ENCODE peak calls at places on chromosome 13, in four cellular contexts. X, Y, F and U are unnamed samples.

GRCh38 chr13:34340534-34340933 is 522.6 kb downstream of the RFC3 start:
- DNase-seq in Y (no peak), X (no peak), F (no peak), U (peak)

GRCh38 chr13:32216281-32216680 is 98.9 kb downstream of the ZAR1L start:
- DNase-seq in Y (no peak), F (no peak), X (no peak), U (no peak)

GRCh38 chr13:40600145-40600751 is 66.2 kb downstream of the FOXO1 start:
- DNase-seq in F (no peak), Y (no peak), X (no peak), U (no peak)

GRCh38 chr13:79668353-79668752 is 187.4 kb downstream of the NDFIP2 start:
- DNase-seq in F (no peak), X (no peak), Y (no peak), U (no peak)

GRCh38 chr13:73572824-73573223 is 514.0 kb downstream of the KLF5 start:
- DNase-seq in X (no peak), Y (no peak), F (no peak), U (no peak)

GRCh38 chr13:85665286-85665685 is 133.9 kb downstream of the SLITRK6 start:
- DNase-seq in X (no peak), F (no peak), Y (no peak), U (peak)

GRCh38 chr13:80036845-80037504 is 304.0 kb downstream of the SPRY2 start:
- DNase-seq in X (no peak), Y (no peak), F (no peak), U (no peak)

GRCh38 chr13:106242554-106242953 is 292.9 kb downstream of the EFNB2 start:
- DNase-seq in Y (no peak), F (no peak), X (no peak), U (no peak)

GRCh38 chr13:59715591-59715990 is 448.1 kb downstream of the DIAPH3 start:
- DNase-seq in Y (no peak), F (no peak), X (no peak), U (no peak)

GRCh38 chr13:29847501-29847983 is 2.9 kb downstream of the UBL3 start:
- DNase-seq in F (peak), X (peak), Y (no peak), U (peak)

GRCh38 chr13:47908200-47908902 is 92.7 kb downstream of the SUCLA2 start:
- DNase-seq in F (no peak), Y (no peak), X (no peak), U (peak)

GRCh38 chr13:40406405-40407138 is 259.9 kb downstream of the FOXO1 start:
- DNase-seq in Y (peak), X (no peak), F (no peak), U (peak)

GRCh38 chr13:34546841-34547240 is 395.2 kb upstream of the NBEA start:
- DNase-seq in F (no peak), Y (no peak), X (no peak), U (no peak)

GRCh38 chr13:29511980-29512379 is 83.5 kb downstream of the SLC7A1 start:
- DNase-seq in Y (no peak), X (no peak), F (no peak), U (no peak)

GRCh38 chr13:51502206-51502651 is 49.4 kb upstream of the INTS6 start:
- DNase-seq in Y (no peak), F (no peak), X (no peak), U (no peak)

GRCh38 chr13:98978280-98978679 is 416 bp upstream of the DOCK9 start:
- DNase-seq in F (no peak), X (no peak), Y (peak), U (peak)

GRCh38 chr13:104586010-104586746 is 1520.0 kb upstream of the SLC10A2 start:
- DNase-seq in F (no peak), Y (peak), X (no peak), U (peak)

GRCh38 chr13:99086149-99086868 is 108.4 kb upstream of the DOCK9 start:
- DNase-seq in F (peak), Y (no peak), X (peak), U (peak)

GRCh38 chr13:28411859-28412353 is 83.0 kb downstream of the FLT1 start:
- DNase-seq in Y (no peak), F (peak), X (no peak), U (no peak)

GRCh38 chr13:48125794-48126228 is 30.9 kb upstream of the MED4 start:
- DNase-seq in X (no peak), F (no peak), Y (no peak), U (no peak)

GRCh38 chr13:100274942-100275506 is 186.1 kb downstream of the PCCA start:
- DNase-seq in F (no peak), X (no peak), Y (no peak), U (no peak)

GRCh38 chr13:24176351-24177101 is 16.0 kb downstream of the SPATA13 start:
- DNase-seq in Y (no peak), F (no peak), X (no peak), U (no peak)
- TF ChIP-seq EZH2phosphoT487 in Y (no peak), F (no peak), X (no peak), U (no peak)

GRCh38 chr13:21012841-21013681 is 48.3 kb downstream of the LATS2 start:
- DNase-seq in F (no peak), X (no peak), Y (no peak), U (no peak)
- TF ChIP-seq EZH2phosphoT487 in F (no peak), X (no peak), Y (no peak), U (no peak)

GRCh38 chr13:43360911-43361605 is 337.7 kb downstream of the DNAJC15 start:
- DNase-seq in F (no peak), X (no peak), Y (no peak), U (peak)
- TF ChIP-seq EZH2phosphoT487 in F (no peak), X (no peak), Y (no peak), U (no peak)

GRCh38 chr13:109355875-109356428 is 430.4 kb downstream of the IRS2 start:
- DNase-seq in X (no peak), Y (no peak), F (no peak), U (no peak)
- TF ChIP-seq EZH2phosphoT487 in X (no peak), Y (no peak), F (no peak), U (no peak)

GRCh38 chr13:46554971-46555370 is 2.0 kb downstream of the LRCH1 start:
- DNase-seq in Y (no peak), X (no peak), F (no peak), U (no peak)

GRCh38 chr13:46556380-46556779 is 3.4 kb downstream of the LRCH1 start:
- DNase-seq in X (no peak), F (no peak), Y (no peak), U (no peak)

GRCh38 chr13:46553521-46553885 is 533 bp downstream of the LRCH1 start:
- DNase-seq in F (peak), Y (no peak), X (peak), U (no peak)

GRCh38 chr13:46553886-46554855 is 1.2 kb downstream of the LRCH1 start:
- DNase-seq in Y (peak), F (peak), X (peak), U (peak)

DNA sequence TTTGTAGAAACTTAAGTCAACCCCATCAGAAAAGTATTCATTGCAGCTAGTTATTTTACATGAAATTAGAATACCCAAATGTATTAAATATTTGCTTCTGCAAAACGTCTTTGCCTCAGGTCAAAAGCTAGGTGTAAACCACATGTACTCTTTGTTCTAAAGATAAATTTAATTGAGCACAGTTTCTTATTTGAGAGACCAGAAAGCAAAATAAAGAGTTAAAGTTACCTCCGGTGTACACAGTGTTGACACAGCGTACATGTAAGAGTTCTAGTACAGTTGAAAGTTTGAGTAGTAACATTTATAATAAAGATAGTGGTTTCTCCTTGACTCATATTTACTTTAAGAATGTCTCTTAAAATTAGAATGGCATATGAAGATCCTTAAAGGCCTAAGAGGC is 2.8 kb downstream of the LRCH1 start:
- DNase-seq in Y (no peak), X (no peak), F (no peak), U (peak)
- TF ChIP-seq EZH2phosphoT487 in Y (no peak), X (no peak), F (no peak), U (no peak)

DNA sequence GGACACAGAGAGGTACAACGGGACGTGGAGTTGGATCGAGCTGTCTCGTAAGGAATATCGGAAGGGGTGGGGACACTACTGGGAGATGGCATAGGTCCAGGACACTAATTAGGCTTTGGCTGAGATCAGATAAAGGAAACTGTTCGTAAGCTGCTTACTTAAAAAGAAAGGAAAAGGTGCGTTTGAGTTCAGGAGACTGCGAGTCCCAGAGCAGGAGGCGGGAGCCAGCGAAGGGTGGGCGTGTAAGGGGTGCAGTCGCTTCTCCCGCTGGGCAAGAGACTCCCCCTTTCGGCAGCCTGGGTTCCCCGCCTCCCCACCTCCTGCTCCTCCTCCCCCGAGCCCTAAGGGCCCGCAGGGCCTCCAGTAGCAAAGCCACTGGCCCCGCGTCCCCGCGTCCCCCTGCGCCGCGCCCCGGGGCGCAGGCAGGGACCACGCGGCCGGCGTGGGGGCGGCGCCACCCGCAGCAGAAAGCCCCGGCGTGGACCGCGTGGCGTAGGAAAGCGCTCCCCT is 571 bp downstream of the ABCC4 start:
- DNase-seq in F (peak), Y (peak), X (peak), U (peak)
- TF ChIP-seq EZH2phosphoT487 in F (no peak), Y (no peak), X (no peak), U (no peak)

GRCh38 chr13:113668491-113668971 is 1.5 kb downstream of the GRK1 start:
- DNase-seq in F (no peak), X (no peak), Y (no peak), U (no peak)
- TF ChIP-seq EZH2phosphoT487 in F (no peak), X (no peak), Y (no peak), U (no peak)